ENCODE peak calls at places on chromosomes 6 and 20, in five cellular contexts. O is esophagus squamous epithelium; U is upper lobe of right lung; K is transverse colon; D is CD4-positive, alpha-beta memory T cell. H is an unnamed sample. For H3K4me1, the result is how much of the 10 kb centered on the place peaks cover.

GRCh38 chr6:4879724-4880372 is 103.6 kb downstream of the CDYL start:
- DNase-seq in U (no peak), D (no peak), O (no peak), K (peak), H (no peak)

GRCh38 chr20:16368645-16369292 is 204.5 kb downstream of the KIF16B start:
- DNase-seq in U (no peak), D (no peak), O (no peak), K (no peak), H (no peak)

GRCh38 chr6:161498359-161498758 is 224.5 kb upstream of the AGPAT4 start:
- DNase-seq in O (no peak), U (no peak), K (no peak), D (no peak), H (no peak)

GRCh38 chr20:39433461-39433860 is 471.3 kb downstream of the DHX35 start:
- DNase-seq in O (no peak), D (no peak), U (no peak), K (no peak), H (no peak)

GRCh38 chr6:83592770-83593394 is 80.5 kb downstream of the PRSS35 start:
- DNase-seq in D (no peak), U (no peak), O (no peak), K (no peak), H (no peak)

GRCh38 chr20:9024596-9024995 is 44.3 kb upstream of the PLCB4 start:
- DNase-seq in U (no peak), D (no peak), O (no peak), K (no peak), H (no peak)

GRCh38 chr6:101077344-101077743 is 196.2 kb upstream of the ASCC3 start:
- DNase-seq in O (no peak), U (no peak), K (no peak), D (no peak), H (no peak)

GRCh38 chr6:130632897-130633296 is 194.3 kb upstream of the SMLR1 start:
- DNase-seq in O (no peak), U (no peak), K (no peak), D (no peak), H (no peak)

GRCh38 chr20:33789109-33789857 is 21.9 kb upstream of the CHMP4B start:
- DNase-seq in U (peak), K (peak), O (no peak), D (no peak), H (no peak)

GRCh38 chr6:135423649-135424128 is 73.9 kb downstream of the AHI1 start:
- DNase-seq in U (no peak), K (no peak), D (peak), O (no peak), H (peak)

GRCh38 chr6:121897337-121897760 is 461.9 kb downstream of the GJA1 start:
- DNase-seq in D (no peak), K (no peak), U (no peak), O (no peak), H (no peak)

GRCh38 chr6:14429396-14429795 is 311.8 kb downstream of the CD83 start:
- DNase-seq in U (no peak), O (no peak), D (no peak), K (no peak), H (no peak)

GRCh38 chr20:45470262-45470931 is 844 bp downstream of the WFDC2 start:
- DNase-seq in K (peak), O (no peak), D (no peak), U (peak), H (no peak)

GRCh38 chr6:17945111-17945510 is 42.3 kb downstream of the KIF13A start:
- DNase-seq in O (no peak), K (no peak), D (no peak), U (no peak), H (no peak)

GRCh38 chr20:35735828-35736470 is 6.1 kb downstream of the RBM39 start:
- DNase-seq in U (no peak), K (no peak), D (no peak), O (no peak), H (no peak)

GRCh38 chr20:9236408-9236912 is 167.6 kb downstream of the PLCB4 start:
- DNase-seq in O (no peak), K (no peak), D (no peak), U (no peak), H (no peak)

GRCh38 chr6:46652603-46653438 is at the start of the genes CYP39A1 and SLC25A27:
- DNase-seq in U (peak), D (peak), K (peak), O (peak), H (peak)

GRCh38 chr20:47535088-47535487 is 33.4 kb downstream of the NCOA3 start:
- DNase-seq in O (no peak), D (no peak), K (no peak), U (no peak), H (no peak)

DNA sequence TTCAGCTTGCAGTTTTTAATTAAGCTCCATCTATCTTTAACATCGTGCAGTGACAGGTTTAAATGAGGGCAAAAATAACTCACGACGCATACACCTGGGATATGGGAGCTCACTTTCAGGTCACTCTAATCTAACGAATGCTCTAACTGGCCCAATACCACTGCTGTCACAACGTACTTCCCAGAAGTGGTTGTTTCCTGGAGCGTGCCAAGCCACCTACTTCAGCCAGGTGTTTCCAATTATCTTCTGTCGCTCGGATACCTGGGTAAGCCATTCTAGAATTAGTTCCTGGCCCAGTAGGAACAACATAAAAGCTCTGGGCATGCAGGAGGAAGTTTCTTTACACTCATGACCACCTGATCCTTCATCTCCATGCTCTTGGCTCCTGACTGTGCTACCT is 147.4 kb downstream of the FOXC1 start:
- DNase-seq in K (no peak), D (no peak), U (no peak), O (no peak), H (no peak)
- H3K4me1 ChIP-seq in K (under half), D (under half), U (under half), O (under half), H (under half)

GRCh38 chr20:5796369-5797040 is 46.3 kb downstream of the SHLD1 start:
- DNase-seq in D (no peak), U (no peak), O (no peak), K (no peak), H (no peak)
- H3K4me1 ChIP-seq in D (under half), U (under half), O (under half), K (under half), H (under half)

DNA sequence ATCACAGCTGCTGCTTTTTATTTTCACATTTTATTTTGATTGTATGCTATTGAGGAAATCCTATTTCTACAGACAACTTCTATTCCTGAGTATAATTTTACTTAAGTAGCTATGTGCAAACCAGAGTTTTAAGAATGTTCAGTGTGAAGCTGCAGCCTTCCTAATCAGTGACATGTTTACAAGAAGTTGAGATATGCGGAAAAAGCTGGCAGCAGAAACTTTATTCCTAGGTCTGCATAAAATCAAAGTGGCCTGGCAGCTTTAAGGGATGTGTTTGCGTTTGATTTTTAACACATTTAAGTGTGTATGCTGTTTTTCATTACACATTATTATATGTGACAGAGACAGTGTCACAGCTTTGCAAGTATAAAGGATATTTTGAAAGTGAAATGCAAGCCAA is 26.3 kb downstream of the MAPK14 start:
- DNase-seq in D (no peak), U (no peak), K (no peak), O (no peak), H (no peak)
- H3K4me1 ChIP-seq in D (under half), U (under half), K (under half), O (under half), H (under half)

DNA sequence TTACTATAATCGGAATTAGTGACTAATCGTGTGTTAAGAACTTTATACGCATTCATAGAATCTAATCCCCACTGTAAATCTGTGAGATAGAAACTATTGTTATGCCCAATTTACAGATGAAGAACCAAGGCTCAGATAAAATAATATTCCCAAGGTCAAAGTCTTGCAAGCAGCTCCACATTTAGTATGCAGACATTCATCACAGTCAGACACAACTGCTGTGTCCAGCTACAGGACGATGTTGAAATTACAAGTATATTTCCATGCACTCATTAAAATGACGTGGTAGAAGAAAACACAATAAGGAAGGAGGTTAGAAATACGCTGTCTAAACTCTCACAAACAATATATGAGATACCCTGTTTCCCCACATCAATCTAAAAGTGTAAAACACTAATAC is 82.5 kb downstream of the PREX1 start:
- DNase-seq in O (no peak), K (no peak), D (no peak), U (no peak), H (no peak)
- H3K4me1 ChIP-seq in O (under half), K (under half), D (under half), U (under half), H (under half)

DNA sequence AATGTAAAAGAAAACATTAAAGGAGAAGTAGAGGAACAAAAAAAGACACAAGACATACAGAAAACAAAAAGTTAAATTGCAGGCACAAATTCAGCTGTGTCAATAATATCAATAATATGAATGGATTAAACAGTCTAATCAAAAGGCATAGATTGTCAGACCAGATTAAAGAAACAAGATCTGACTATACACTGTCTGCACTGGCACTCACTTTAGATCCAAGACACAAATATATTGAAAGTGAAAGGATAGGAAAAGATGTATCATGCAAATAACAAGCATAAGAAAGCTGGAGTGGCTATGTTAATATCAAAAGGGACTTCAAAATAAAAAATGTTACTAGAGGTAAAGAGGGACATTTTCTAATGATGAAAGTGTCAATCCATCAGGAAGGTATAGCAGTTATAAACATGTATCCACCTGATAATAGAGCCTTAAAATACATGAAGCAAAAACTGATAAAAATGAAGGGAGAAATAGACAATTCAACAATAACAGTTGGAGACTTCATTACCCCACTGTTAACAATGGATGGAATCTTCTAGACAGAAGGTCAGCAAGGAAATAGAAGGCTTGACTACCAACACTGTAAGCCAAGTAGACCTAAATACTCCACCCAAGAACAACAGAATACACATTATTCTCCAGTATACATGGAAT is 89.7 kb downstream of the HIVEP1 start:
- DNase-seq in U (no peak), D (no peak), O (no peak), K (no peak), H (no peak)
- H3K4me1 ChIP-seq in U (under half), D (under half), O (under half), K (under half), H (under half)

GRCh38 chr20:51318058-51318960 is 224.2 kb downstream of the NFATC2 start:
- DNase-seq in O (no peak), U (peak), D (peak), K (peak), H (no peak)
- H3K4me1 ChIP-seq in O (under half), U (under half), D (under half), K (under half), H (under half)

DNA sequence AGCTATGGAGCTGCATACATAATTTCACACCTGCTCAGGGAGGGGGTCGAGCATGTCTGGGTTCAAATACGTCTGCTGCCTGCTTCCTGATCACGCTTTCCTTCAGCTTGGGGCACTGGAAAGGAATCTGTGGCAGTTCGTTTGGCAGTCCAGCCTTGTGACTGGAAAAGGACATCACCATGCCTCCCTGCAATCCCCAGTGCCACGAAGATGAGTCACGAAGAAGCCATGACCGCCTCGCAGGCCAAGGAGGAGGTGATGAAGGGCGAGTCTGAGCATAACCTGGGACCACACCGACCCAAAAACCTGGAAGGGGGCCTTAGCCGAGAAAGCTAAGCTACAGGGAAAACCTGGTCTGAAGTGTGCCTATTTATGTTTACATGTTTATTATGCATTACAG is 13.1 kb downstream of the JAG1 start:
- DNase-seq in K (no peak), D (no peak), U (no peak), O (no peak), H (no peak)
- H3K4me1 ChIP-seq in K (under half), D (under half), U (under half), O (under half), H (under half)

GRCh38 chr20:50153500-50154377 is at the start of gene PEDS1:
- DNase-seq in K (peak), U (peak), O (peak), D (peak), H (peak)
- H3K4me1 ChIP-seq in K (half or more), U (under half), O (under half), D (half or more), H (under half)

DNA sequence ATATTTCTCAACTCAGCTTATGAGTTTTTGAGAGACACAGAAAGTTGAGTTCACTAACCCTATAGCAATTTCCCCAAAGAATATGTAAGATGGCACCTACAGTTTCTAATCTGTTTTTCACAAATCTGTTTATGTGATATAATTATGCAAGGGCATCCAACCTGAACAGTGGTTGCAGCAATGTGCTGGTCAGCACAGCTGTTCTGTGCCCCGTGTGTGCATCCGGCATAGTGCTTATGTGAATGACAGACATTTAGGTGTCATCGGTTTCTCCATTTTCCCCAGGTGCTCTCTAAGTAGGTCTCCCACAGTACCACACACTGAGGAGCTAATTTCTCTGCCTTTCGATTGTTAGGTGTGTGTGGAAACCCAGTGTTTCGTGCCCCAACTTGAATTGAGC is 7.7 kb upstream of the BACH2 start:
- DNase-seq in U (no peak), K (no peak), D (no peak), O (no peak), H (no peak)
- H3K4me1 ChIP-seq in U (under half), K (under half), D (under half), O (under half), H (under half)